ENCODE peak calls at places on chromosomes 2 and 18, in six cellular contexts. H is transverse colon, X is uterus, B is astrocyte, J is fibroblast of lung, M is tibial artery. D is an unnamed sample.

GRCh38 chr2:182521453-182522427 is 94.9 kb upstream of the PDE1A start:
- DNase-seq in X (no peak), B (no peak), H (no peak), M (no peak), J (no peak), D (no peak)

GRCh38 chr18:37287601-37288000 is 278.0 kb downstream of the CELF4 start:
- DNase-seq in H (no peak), J (no peak), M (no peak), B (no peak), X (no peak), D (no peak)

GRCh38 chr2:174172802-174173355 is 75.5 kb downstream of the OLA1 start:
- DNase-seq in M (no peak), J (no peak), B (no peak), H (no peak), X (no peak), D (no peak)

GRCh38 chr2:97806738-97807618 is 93.6 kb downstream of the ZAP70 start:
- DNase-seq in X (peak), B (peak), M (peak), H (peak), J (peak), D (peak)

GRCh38 chr2:99106905-99107304 is 34.6 kb upstream of the C2orf15 start:
- DNase-seq in X (no peak), H (no peak), J (peak), B (no peak), M (no peak), D (no peak)

GRCh38 chr18:77132369-77133050 is at the start of gene MBP:
- DNase-seq in B (no peak), H (peak), X (peak), M (peak), J (no peak), D (no peak)

GRCh38 chr2:190216829-190217228 is 102.8 kb downstream of the HIBCH start:
- DNase-seq in J (no peak), H (peak), X (peak), B (no peak), M (no peak), D (no peak)

GRCh38 chr18:9434240-9434701 is 41.0 kb upstream of the RALBP1 start:
- DNase-seq in M (no peak), H (no peak), X (no peak), J (no peak), B (no peak), D (no peak)

GRCh38 chr2:154195644-154196221 is 324.0 kb downstream of the GALNT13 start:
- DNase-seq in M (no peak), J (no peak), X (no peak), H (no peak), B (no peak), D (no peak)

GRCh38 chr2:233075966-233076339 is 15.8 kb downstream of the INPP5D start:
- DNase-seq in B (no peak), J (no peak), H (peak), M (peak), X (no peak), D (no peak)

GRCh38 chr2:188381614-188382013 is 89.9 kb downstream of the GULP1 start:
- DNase-seq in H (no peak), X (no peak), B (peak), M (no peak), J (peak), D (peak)

GRCh38 chr2:4895376-4895775 is 796.8 kb upstream of the SOX11 start:
- DNase-seq in J (no peak), H (no peak), B (no peak), X (no peak), M (no peak), D (no peak)

GRCh38 chr2:203685081-203685621 is 21.3 kb upstream of the CD28 start:
- DNase-seq in H (no peak), M (no peak), J (peak), B (peak), X (no peak), D (peak)

GRCh38 chr2:148273158-148273691 is 252.3 kb downstream of the MBD5 start:
- DNase-seq in J (peak), H (no peak), X (no peak), M (no peak), B (peak), D (peak)

GRCh38 chr2:99217929-99218501 is 37.0 kb downstream of the MRPL30 start:
- DNase-seq in H (peak), X (no peak), B (no peak), M (no peak), J (no peak), D (no peak)

GRCh38 chr2:109202486-109202885 is 73.5 kb downstream of the SH3RF3 start:
- DNase-seq in J (no peak), B (no peak), H (no peak), M (no peak), X (no peak), D (no peak)

GRCh38 chr2:234687718-234688475 is 191.0 kb upstream of the ARL4C start:
- DNase-seq in B (no peak), M (no peak), X (no peak), H (no peak), J (no peak), D (no peak)

GRCh38 chr18:1914489-1914888 is 656.8 kb downstream of the METTL4 start:
- DNase-seq in M (no peak), H (no peak), J (peak), B (no peak), X (no peak), D (no peak)

DNA sequence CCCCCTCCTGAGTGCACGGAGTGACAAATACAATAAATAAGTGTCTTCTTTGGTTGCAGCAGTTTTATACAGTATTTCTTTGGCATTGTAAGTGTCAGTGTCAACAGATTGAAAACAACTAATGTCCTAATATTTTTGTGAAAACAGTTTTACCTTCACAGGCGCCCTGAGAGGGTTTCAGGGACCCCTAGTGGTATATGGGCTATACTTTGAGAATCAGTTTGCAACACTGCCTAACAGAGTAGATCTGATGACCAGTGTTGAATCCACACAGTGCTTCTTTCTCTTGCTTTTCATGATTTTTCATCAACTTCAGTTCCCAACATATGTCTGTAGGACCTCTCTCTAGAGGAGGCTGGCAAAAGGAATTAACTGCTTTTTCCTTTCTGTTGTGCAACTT is 162.2 kb downstream of the PRPF40A start:
- DNase-seq in B (no peak), H (no peak), J (no peak), M (no peak), X (no peak), D (no peak)
- TF ChIP-seq CTCF in B (peak), H (no peak), J (peak), M (no peak), X (no peak), D (peak)

GRCh38 chr2:33135645-33136044 is 188.9 kb downstream of the LTBP1 start:
- DNase-seq in B (no peak), J (peak), H (no peak), M (no peak), X (no peak), D (peak)

GRCh38 chr2:33136056-33136455 is 189.3 kb downstream of the LTBP1 start:
- DNase-seq in X (no peak), J (no peak), H (no peak), M (no peak), B (no peak), D (no peak)

GRCh38 chr2:33133436-33133835 is 186.7 kb downstream of the LTBP1 start:
- DNase-seq in B (peak), X (peak), M (peak), J (peak), H (no peak), D (no peak)

GRCh38 chr2:33134764-33135560 is 188.2 kb downstream of the LTBP1 start:
- DNase-seq in M (no peak), X (no peak), J (no peak), B (no peak), H (no peak), D (peak)

DNA sequence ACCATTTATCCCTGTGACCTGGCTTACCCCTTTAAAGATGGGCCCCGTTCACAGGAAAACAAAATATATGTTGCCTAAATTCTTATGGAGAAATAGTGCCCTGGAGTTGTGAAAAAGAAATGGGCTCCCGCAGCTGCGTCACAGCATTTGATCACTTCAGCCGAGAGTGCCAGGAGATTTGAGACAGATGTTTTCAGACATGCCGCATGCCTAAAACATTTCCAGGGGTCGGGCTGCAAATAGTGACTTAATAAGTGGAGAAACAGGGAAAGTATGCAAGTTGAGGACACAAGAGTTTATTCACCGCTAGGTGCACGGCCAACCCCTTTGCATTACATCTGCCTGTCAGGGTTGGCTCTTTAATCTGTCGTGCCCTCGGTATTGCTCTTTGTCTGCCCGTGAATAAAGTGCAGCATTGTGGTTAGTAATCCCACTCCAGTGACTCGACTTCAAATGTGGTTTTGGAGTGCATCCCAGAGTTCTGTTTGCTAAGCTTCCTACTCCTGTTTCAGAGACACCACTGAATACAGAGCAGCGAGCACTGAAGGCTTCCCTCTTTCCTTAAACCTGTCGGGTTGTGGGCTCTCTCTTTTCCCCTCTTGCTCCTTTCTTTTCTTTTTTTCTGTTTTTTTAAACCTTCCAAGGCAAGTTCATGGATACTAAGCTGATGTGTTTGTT is 187.5 kb downstream of the LTBP1 start:
- DNase-seq in X (peak), H (peak), B (peak), M (peak), J (peak), D (peak)
- TF ChIP-seq CTCF in X (peak), H (no peak), B (peak), M (no peak), J (peak), D (peak)

GRCh38 chr2:218893349-218894167 is 12.9 kb downstream of the WNT10A start:
- DNase-seq in M (peak), X (no peak), B (no peak), H (no peak), J (no peak), D (no peak)

GRCh38 chr2:218890369-218890768 is 9.7 kb downstream of the WNT10A start:
- DNase-seq in X (no peak), H (no peak), M (peak), J (no peak), B (no peak), D (no peak)

GRCh38 chr2:218892693-218893348 is 12.2 kb downstream of the WNT10A start:
- DNase-seq in B (peak), J (peak), H (peak), M (no peak), X (no peak), D (peak)

GRCh38 chr2:218889937-218890336 is 9.3 kb downstream of the WNT10A start:
- DNase-seq in B (no peak), H (no peak), M (peak), X (no peak), J (no peak), D (no peak)

GRCh38 chr2:218891275-218892135 is 10.9 kb downstream of the WNT10A start:
- DNase-seq in H (no peak), M (peak), B (no peak), J (no peak), X (no peak), D (no peak)
- TF ChIP-seq CTCF in H (no peak), M (no peak), B (no peak), J (no peak), X (no peak), D (no peak)

DNA sequence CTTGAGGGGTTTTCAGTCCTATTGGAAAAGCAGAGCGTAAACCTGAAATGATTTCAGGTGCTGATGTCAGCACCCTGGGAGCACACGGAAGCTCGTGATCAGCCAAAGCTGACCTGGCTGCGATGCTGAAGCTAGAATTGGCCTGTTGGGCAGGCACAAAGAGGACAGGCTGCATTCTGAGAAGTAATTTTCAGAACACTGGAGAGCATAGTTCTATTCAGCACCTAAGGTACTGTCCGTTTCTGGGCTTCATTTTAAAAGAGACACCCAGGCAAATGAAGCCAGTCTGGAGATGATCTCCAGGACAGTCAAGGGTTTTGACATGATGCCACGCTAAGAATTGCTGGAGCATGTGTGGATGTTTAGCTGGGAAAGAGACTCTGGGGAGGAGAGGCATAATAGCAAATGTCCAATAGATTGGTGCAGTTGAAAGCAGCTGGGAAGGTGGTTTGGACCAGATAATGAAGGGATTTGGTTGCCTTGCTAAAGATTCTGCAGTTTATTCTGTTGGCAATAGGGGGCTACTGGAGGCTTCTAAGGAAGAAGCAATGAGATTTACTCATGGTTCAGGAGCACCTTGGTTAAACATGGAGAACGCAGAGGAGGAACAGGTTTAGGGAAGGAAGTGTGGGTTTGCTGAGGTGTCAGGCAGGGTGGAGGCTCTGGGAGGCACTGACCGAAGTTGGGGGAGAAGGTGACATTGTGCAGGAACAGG is 86.6 kb downstream of the ACOXL start:
- DNase-seq in X (no peak), H (no peak), B (no peak), J (no peak), M (no peak), D (no peak)
- TF ChIP-seq CTCF in X (no peak), H (no peak), B (no peak), J (no peak), M (no peak), D (no peak)

DNA sequence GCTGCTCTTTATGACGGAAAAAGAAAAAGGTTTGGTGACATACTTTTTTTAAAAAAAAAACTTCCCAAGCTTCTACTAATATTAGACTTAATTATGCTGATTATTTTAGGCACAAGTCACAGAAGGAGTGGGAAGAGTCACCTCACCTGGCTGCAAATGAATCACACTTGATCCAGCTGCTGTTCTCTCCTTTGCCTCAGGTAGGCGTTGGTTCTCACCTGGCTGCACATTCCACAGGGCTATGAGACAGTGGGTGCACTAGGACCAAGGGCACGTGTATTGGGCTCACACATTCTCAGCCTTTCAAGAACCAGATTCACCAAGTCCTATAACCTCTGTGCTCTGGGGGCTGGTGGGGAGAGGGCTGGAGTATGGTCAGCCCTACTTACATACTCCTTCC is 93.3 kb downstream of the TGFA start:
- DNase-seq in H (no peak), J (no peak), M (no peak), X (no peak), B (no peak), D (no peak)
- TF ChIP-seq CTCF in H (no peak), J (no peak), M (no peak), X (no peak), B (no peak), D (no peak)

GRCh38 chr2:35409762-35410161 is 945.8 kb upstream of the CRIM1 start:
- DNase-seq in H (no peak), X (no peak), B (no peak), J (no peak), M (no peak), D (no peak)

GRCh38 chr2:35408320-35408719 is 947.3 kb upstream of the CRIM1 start:
- DNase-seq in M (no peak), X (no peak), H (no peak), J (no peak), B (no peak), D (no peak)

GRCh38 chr2:35415282-35415681 is 940.3 kb upstream of the CRIM1 start:
- DNase-seq in J (no peak), M (no peak), X (no peak), B (no peak), H (no peak), D (no peak)

GRCh38 chr2:35410431-35411061 is 945.0 kb upstream of the CRIM1 start:
- DNase-seq in M (no peak), X (no peak), J (peak), B (peak), H (peak), D (peak)
- TF ChIP-seq CTCF in M (peak), X (peak), J (peak), B (peak), H (peak), D (peak)

DNA sequence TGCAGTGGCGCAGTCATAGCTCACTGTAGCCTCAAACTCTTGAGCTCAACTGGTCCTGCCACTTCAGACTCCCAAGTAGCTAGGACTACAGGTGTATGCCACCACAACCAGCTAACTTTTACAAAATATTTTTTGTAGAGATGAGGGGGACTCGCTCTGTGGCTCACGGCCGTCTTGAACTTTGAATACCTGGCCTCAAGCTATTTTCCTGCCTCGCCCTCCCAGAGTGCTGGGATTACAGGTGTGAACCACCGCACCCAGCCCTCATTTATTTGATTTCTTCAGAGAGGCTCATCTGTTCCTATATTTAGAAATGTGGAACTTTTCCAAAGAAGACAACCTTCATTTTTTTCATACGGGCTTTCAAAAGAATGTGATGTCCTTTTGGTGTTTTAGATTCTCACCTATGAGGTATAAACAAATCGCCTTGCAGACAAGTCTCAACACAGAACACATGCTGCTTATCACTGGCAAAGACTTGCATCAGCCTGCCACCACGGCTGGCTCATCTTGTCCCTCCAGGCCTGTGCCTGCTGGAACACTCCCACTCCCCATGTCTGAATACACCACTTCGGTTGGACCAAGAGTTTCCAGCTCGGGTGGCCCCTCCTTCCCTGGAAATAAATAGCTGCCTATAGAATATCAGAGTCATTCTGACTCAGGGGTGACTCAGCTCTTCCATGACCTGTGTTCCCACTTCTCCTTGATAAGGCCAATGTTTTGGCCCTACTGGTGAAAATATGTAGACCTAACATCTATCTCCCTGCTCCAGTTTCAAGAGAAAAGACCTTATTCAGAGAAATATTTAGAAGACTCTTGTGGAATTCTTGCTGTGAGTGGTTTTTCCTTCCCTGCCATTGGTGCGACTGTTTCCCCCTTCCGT is 202.6 kb downstream of the TGIF1 start:
- DNase-seq in M (peak), X (peak), B (peak), J (peak), H (peak), D (peak)
- TF ChIP-seq CTCF in M (no peak), X (no peak), B (no peak), J (peak), H (peak), D (peak)

DNA sequence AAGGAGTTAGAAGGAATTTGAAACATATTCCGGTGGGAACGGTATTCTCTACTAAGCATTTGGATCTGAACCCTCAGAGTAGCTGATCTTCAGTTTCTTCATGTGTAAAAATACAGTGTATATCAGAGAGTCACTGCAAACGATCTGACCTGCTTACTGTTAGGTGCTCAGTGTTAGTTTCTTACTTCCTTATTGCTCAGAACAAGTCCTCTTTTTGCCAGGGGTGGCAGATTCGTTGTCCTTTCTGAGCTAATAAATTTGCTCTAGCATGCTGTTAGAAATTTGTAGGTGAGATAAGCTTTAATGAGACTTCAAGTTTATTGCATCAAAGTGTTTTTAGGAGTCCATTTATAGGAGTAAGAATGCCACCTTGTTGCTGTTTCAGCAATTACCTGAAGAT is 15.8 kb downstream of the PLEKHA3 start:
- DNase-seq in X (no peak), B (no peak), J (no peak), M (no peak), H (no peak), D (no peak)
- TF ChIP-seq CTCF in X (no peak), B (no peak), J (no peak), M (no peak), H (no peak), D (no peak)

D was measured in HFFc6.